ENCODE peak calls at places on chromosomes 1 and 21, in four cellular contexts. M is HepG2, O is K562, G is GM12878. D is an unnamed sample.
A peak's percentile ranks its signal among the peaks of the same experiment; 100 is the strongest.

GRCh38 chr1:223233410-223234163 is 90.5 kb upstream of the TLR5 start:
- DNase-seq in M (peak; percentile 6), O (peak; percentile 80), G (no peak), D (no peak)

GRCh38 chr1:83741348-83741747 is 257.6 kb downstream of the TTLL7 start:
- DNase-seq in M (peak; percentile 89), O (no peak), G (no peak), D (peak; percentile 58)

GRCh38 chr1:49102752-49103151 is 326.1 kb upstream of the BEND5 start:
- DNase-seq in M (no peak), O (no peak), G (no peak), D (no peak)

GRCh38 chr1:66446261-66447001 is 87.5 kb upstream of the SGIP1 start:
- DNase-seq in M (peak; percentile 47), O (peak; percentile 49), G (peak; percentile 63), D (peak; percentile 80)

GRCh38 chr1:9270290-9270900 is 22.3 kb upstream of the SPSB1 start:
- DNase-seq in M (no peak), O (no peak), G (no peak), D (no peak)

GRCh38 chr1:108505766-108506075 is 54.2 kb upstream of the EEIG2 start:
- DNase-seq in M (no peak), O (no peak), G (no peak), D (no peak)

GRCh38 chr1:18352640-18353245 is 128.0 kb upstream of the KLHDC7A start:
- DNase-seq in M (no peak), O (no peak), G (no peak), D (peak; percentile 52)

GRCh38 chr21:34986561-34987533 is 62.3 kb downstream of the RUNX1 start:
- DNase-seq in M (peak; percentile 84), O (no peak), G (peak; percentile 72), D (peak; percentile 43)

DNA sequence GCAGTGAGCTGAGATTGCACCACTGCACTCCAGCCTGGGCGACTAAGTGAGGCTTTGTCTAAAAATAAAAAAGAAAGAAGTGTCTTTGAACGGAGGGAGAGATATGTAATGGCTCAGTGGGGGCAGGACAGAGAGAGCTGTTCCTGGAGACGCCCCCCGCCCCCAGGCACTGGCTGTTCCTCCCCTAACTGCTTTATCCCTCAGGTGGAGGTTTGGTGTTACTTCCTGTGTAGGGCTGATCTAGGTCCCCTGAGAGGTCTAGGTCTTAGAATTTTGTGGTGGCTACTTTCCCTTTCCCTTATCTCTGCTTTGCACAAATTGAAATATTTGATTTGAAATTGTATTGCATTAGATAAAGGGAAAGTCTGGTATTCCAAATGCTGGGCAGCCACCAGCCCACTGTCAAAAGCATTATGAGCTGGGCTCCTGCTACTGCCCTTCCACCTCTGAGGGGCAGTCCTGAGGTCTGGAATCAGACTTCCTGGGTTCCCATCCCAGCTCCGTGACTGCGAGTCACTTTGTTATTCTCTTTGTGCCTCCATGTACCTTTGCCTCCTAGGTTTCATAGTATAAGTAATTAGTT is 134.8 kb upstream of the KIF26B start:
- DNase-seq in M (no peak), O (no peak), G (no peak), D (no peak)
- TF ChIP-seq EZH2 in M (no peak), O (no peak), G (no peak), D (no peak)

GRCh38 chr1:201912832-201913231 is 24.1 kb downstream of the SHISA4 start:
- DNase-seq in M (no peak), O (no peak), G (no peak), D (no peak)
- TF ChIP-seq CREB1 in M (no peak), O (no peak), G (no peak), D (no peak)

GRCh38 chr21:25298512-25299491 is 308.5 kb downstream of the MRPL39 start:
- DNase-seq in M (no peak), O (no peak), G (peak; percentile 93), D (no peak)
- TF ChIP-seq JUNB in M (no peak), O (no peak), G (peak; percentile 93), D (no peak)

GRCh38 chr1:16612332-16613172 is 812 bp downstream of the NBPF1 start:
- DNase-seq in M (peak; percentile 54), O (peak; percentile 65), G (no peak), D (peak; percentile 92)
- TF ChIP-seq EZH2 in M (no peak), O (no peak), G (peak; percentile 93), D (peak; percentile 29)

GRCh38 chr1:231194476-231194842 is 32.6 kb downstream of the TRIM67 start:
- DNase-seq in M (no peak), O (no peak), G (no peak), D (no peak)
- TF ChIP-seq CREB1 in M (no peak), O (no peak), G (no peak), D (no peak)

GRCh38 chr1:228496084-228496483 is 8.9 kb downstream of the RNF187 start:
- DNase-seq in M (no peak), O (no peak), G (no peak), D (no peak)
- TF ChIP-seq JUNB in M (no peak), O (no peak), G (no peak), D (no peak)

DNA sequence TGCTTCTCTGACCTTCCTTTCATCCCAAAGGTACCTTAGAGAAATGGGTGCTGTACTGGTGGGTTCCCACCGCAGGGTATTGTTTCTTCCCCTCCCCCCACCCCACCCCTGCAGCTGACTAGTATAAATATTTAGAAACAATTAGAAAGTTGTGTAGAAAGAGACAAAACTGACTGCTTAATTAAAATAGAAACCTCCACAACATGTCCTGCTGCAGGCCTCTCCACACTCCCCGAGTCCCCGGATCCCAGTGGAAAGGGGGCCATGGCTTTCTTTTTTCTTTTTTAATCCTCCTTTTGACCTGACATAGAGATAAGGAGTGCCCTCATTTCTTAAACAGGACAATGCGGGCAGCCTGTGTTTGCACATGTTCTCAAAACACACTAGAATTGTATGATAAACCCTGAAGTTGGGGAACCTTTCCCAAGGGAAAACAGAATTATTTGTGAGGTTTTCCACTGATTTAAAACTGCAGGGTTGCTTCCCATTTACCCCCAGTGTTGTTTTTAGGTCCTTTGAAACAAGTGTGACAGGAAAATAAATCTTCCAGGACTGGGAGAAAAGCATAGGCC is 1.7 kb downstream of the RHOU start:
- DNase-seq in M (no peak), O (no peak), G (no peak), D (no peak)
- TF ChIP-seq EZH2 in M (no peak), O (no peak), G (no peak), D (no peak)

GRCh38 chr1:246734861-246735260 is 10.7 kb downstream of the SCCPDH start:
- DNase-seq in M (no peak), O (no peak), G (no peak), D (no peak)
- TF ChIP-seq CREB1 in M (no peak), O (no peak), G (no peak), D (no peak)

GRCh38 chr1:231236131-231236571 is 4.9 kb upstream of the GNPAT start:
- DNase-seq in M (peak; percentile 87), O (no peak), G (no peak), D (no peak)
- TF ChIP-seq JUNB in M (no peak), O (no peak), G (no peak), D (no peak)